ENCODE peak calls at places on chromosomes 3 and 15, in eight cellular contexts. One of them, this sample, is unnamed.

GRCh38 chr15:51533672-51534398 is 88.7 kb downstream of the DMXL2 start:
- DNase-seq in cardiac muscle cell: no peak
- DNase-seq in WERI-Rb-1: no peak
- DNase-seq in aorta: no peak
- DNase-seq in HL-60: no peak
- DNase-seq in PC-3: peak; percentile 32
- DNase-seq in fibroblast of lung: no peak
- DNase-seq in Karpas-422: no peak
- DNase-seq in this sample: no peak

GRCh38 chr3:155026999-155027591 is 53.0 kb upstream of the MME start:
- DNase-seq in cardiac muscle cell: no peak
- DNase-seq in WERI-Rb-1: peak; percentile 68
- DNase-seq in aorta: no peak
- DNase-seq in HL-60: peak; percentile 57
- DNase-seq in PC-3: no peak
- DNase-seq in fibroblast of lung: peak; percentile 63
- DNase-seq in Karpas-422: no peak
- DNase-seq in this sample: no peak

GRCh38 chr3:185393055-185393454 is 30.1 kb downstream of the MAP3K13 start:
- DNase-seq in cardiac muscle cell: no peak
- DNase-seq in WERI-Rb-1: no peak
- DNase-seq in aorta: no peak
- DNase-seq in HL-60: no peak
- DNase-seq in PC-3: no peak
- DNase-seq in fibroblast of lung: no peak
- DNase-seq in Karpas-422: no peak
- DNase-seq in this sample: no peak

GRCh38 chr15:68494573-68495105 is 62.7 kb upstream of the ITGA11 start:
- DNase-seq in cardiac muscle cell: no peak
- DNase-seq in WERI-Rb-1: no peak
- DNase-seq in aorta: no peak
- DNase-seq in HL-60: no peak
- DNase-seq in PC-3: no peak
- DNase-seq in fibroblast of lung: no peak
- DNase-seq in Karpas-422: no peak
- DNase-seq in this sample: no peak

GRCh38 chr3:186825294-186825821 is 17.2 kb upstream of the ADIPOQ start:
- DNase-seq in cardiac muscle cell: peak; percentile 56
- DNase-seq in WERI-Rb-1: peak; percentile 38
- DNase-seq in aorta: peak; percentile 74
- DNase-seq in HL-60: no peak
- DNase-seq in PC-3: no peak
- DNase-seq in fibroblast of lung: peak; percentile 58
- DNase-seq in Karpas-422: peak; percentile 53
- DNase-seq in this sample: peak; percentile 61

GRCh38 chr3:23202203-23202920 is 765 bp upstream of the UBE2E2 start:
- DNase-seq in cardiac muscle cell: no peak
- DNase-seq in WERI-Rb-1: no peak
- DNase-seq in aorta: no peak
- DNase-seq in HL-60: no peak
- DNase-seq in PC-3: peak; percentile 11
- DNase-seq in fibroblast of lung: peak; percentile 19
- DNase-seq in Karpas-422: peak; percentile 39
- DNase-seq in this sample: no peak

GRCh38 chr3:152272771-152273242 is 4.1 kb downstream of the MBNL1 start:
- DNase-seq in cardiac muscle cell: no peak
- DNase-seq in WERI-Rb-1: no peak
- DNase-seq in aorta: no peak
- DNase-seq in HL-60: no peak
- DNase-seq in PC-3: peak; percentile 56
- DNase-seq in fibroblast of lung: peak; percentile 84
- DNase-seq in Karpas-422: no peak
- DNase-seq in this sample: no peak

GRCh38 chr3:73513260-73513659 is 111.5 kb downstream of the PDZRN3 start:
- DNase-seq in cardiac muscle cell: no peak
- DNase-seq in WERI-Rb-1: no peak
- DNase-seq in aorta: no peak
- DNase-seq in HL-60: no peak
- DNase-seq in PC-3: no peak
- DNase-seq in fibroblast of lung: no peak
- DNase-seq in Karpas-422: no peak
- DNase-seq in this sample: no peak

GRCh38 chr15:50058231-50058630 is 60.8 kb downstream of the ATP8B4 start:
- DNase-seq in cardiac muscle cell: no peak
- DNase-seq in WERI-Rb-1: no peak
- DNase-seq in aorta: no peak
- DNase-seq in HL-60: no peak
- DNase-seq in PC-3: no peak
- DNase-seq in fibroblast of lung: peak; percentile 79
- DNase-seq in Karpas-422: no peak
- DNase-seq in this sample: no peak

GRCh38 chr3:16937421-16937820 is 52.7 kb downstream of the PLCL2 start:
- DNase-seq in cardiac muscle cell: no peak
- DNase-seq in WERI-Rb-1: no peak
- DNase-seq in aorta: no peak
- DNase-seq in HL-60: no peak
- DNase-seq in PC-3: no peak
- DNase-seq in fibroblast of lung: no peak
- DNase-seq in Karpas-422: no peak
- DNase-seq in this sample: no peak

GRCh38 chr3:193593666-193594025 is 638 bp downstream of the OPA1 start:
- DNase-seq in cardiac muscle cell: peak; percentile 13
- DNase-seq in WERI-Rb-1: no peak
- DNase-seq in aorta: no peak
- DNase-seq in HL-60: no peak
- DNase-seq in PC-3: peak; percentile 39
- DNase-seq in fibroblast of lung: peak; percentile 30
- DNase-seq in Karpas-422: peak; percentile 80
- DNase-seq in this sample: no peak

GRCh38 chr3:123088360-123088759 is 21.5 kb downstream of the PDIA5 start:
- DNase-seq in cardiac muscle cell: no peak
- DNase-seq in WERI-Rb-1: no peak
- DNase-seq in aorta: no peak
- DNase-seq in HL-60: no peak
- DNase-seq in PC-3: no peak
- DNase-seq in fibroblast of lung: no peak
- DNase-seq in Karpas-422: no peak
- DNase-seq in this sample: peak; percentile 3

GRCh38 chr3:119580148-119580760 is 962 bp downstream of the ADPRH start:
- DNase-seq in cardiac muscle cell: peak; percentile 23
- DNase-seq in WERI-Rb-1: no peak
- DNase-seq in aorta: peak; percentile 72
- DNase-seq in HL-60: no peak
- DNase-seq in PC-3: no peak
- DNase-seq in fibroblast of lung: no peak
- DNase-seq in Karpas-422: peak; percentile 77
- DNase-seq in this sample: peak; percentile 34

GRCh38 chr3:64187065-64187959 is 38.0 kb downstream of the PRICKLE2 start:
- DNase-seq in cardiac muscle cell: peak; percentile 14
- DNase-seq in WERI-Rb-1: peak; percentile 37
- DNase-seq in aorta: peak; percentile 84
- DNase-seq in HL-60: no peak
- DNase-seq in PC-3: peak; percentile 74
- DNase-seq in fibroblast of lung: peak; percentile 97
- DNase-seq in Karpas-422: no peak
- DNase-seq in this sample: peak; percentile 92

GRCh38 chr15:51658664-51659063 is 22.6 kb upstream of the SCG3 start:
- DNase-seq in cardiac muscle cell: no peak
- DNase-seq in WERI-Rb-1: no peak
- DNase-seq in aorta: no peak
- DNase-seq in HL-60: no peak
- DNase-seq in PC-3: no peak
- DNase-seq in fibroblast of lung: no peak
- DNase-seq in Karpas-422: peak; percentile 42
- DNase-seq in this sample: no peak

GRCh38 chr3:129162729-129163579 is 2.1 kb upstream of the ISY1 start:
- DNase-seq in cardiac muscle cell: no peak
- DNase-seq in WERI-Rb-1: peak; percentile 82
- DNase-seq in aorta: no peak
- DNase-seq in HL-60: no peak
- DNase-seq in PC-3: no peak
- DNase-seq in fibroblast of lung: peak; percentile 16
- DNase-seq in Karpas-422: peak; percentile 66
- DNase-seq in this sample: no peak

GRCh38 chr15:65189102-65189740 is 4.1 kb upstream of the CLPX start:
- DNase-seq in cardiac muscle cell: peak; percentile 65
- DNase-seq in WERI-Rb-1: peak; percentile 42
- DNase-seq in aorta: no peak
- DNase-seq in HL-60: no peak
- DNase-seq in PC-3: peak; percentile 54
- DNase-seq in fibroblast of lung: peak; percentile 78
- DNase-seq in Karpas-422: peak; percentile 80
- DNase-seq in this sample: no peak

GRCh38 chr3:126679318-126679751 is 24.4 kb upstream of the TXNRD3 start:
- DNase-seq in cardiac muscle cell: peak; percentile 88
- DNase-seq in WERI-Rb-1: peak; percentile 92
- DNase-seq in aorta: peak; percentile 95
- DNase-seq in HL-60: no peak
- DNase-seq in PC-3: peak; percentile 84
- DNase-seq in fibroblast of lung: peak; percentile 70
- DNase-seq in Karpas-422: peak; percentile 89
- DNase-seq in this sample: peak; percentile 93

DNA sequence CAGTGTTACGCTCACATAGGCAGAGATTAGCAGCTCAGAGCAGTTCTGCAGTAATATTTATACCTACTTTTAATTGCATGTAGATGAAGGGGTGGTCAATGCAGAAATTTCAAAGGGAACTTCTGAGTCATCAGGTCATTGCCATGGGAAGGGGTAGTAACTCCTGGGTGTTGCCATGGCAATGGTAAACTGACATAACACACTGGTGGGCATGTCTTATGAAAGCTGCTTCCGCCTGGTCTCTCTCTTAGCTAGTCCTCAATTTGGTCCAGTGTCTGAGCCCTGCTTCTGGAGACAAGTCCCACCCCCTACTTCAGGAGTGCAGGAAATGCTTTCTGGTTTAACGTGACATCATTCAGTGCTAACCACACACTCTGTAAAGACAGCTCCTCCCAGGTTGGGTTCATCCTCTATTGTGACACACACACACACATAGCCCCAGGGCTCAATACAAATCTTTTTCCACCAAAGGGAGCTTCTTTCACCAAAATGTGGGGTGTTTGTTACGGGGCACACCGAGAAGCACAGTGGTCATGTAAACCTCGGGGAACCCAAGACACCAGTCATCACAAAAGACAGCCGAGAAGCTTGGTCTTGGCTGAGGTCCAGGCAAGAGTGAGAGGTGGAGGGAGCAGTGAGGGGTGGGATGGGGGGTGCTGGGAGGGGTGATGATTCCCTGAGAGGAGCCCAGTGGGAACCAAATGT is 74.5 kb downstream of the TLE3 start:
- DNase-seq in cardiac muscle cell: no peak
- DNase-seq in WERI-Rb-1: no peak
- DNase-seq in aorta: no peak
- DNase-seq in HL-60: peak; percentile 72
- DNase-seq in PC-3: peak; percentile 75
- DNase-seq in fibroblast of lung: peak; percentile 54
- DNase-seq in Karpas-422: peak; percentile 73
- DNase-seq in this sample: no peak
- H3K4me3 ChIP-seq in cardiac muscle cell: no peak overlapping the region
- H3K4me3 ChIP-seq in WERI-Rb-1: no peak overlapping the region
- H3K4me3 ChIP-seq in aorta: no peak overlapping the region
- H3K4me3 ChIP-seq in HL-60: no peak overlapping the region
- H3K4me3 ChIP-seq in PC-3: peak overlapping the region; percentile 32
- H3K4me3 ChIP-seq in fibroblast of lung: no peak overlapping the region
- H3K4me3 ChIP-seq in Karpas-422: no peak overlapping the region
- H3K4me3 ChIP-seq in this sample: no peak overlapping the region

GRCh38 chr15:77058468-77058867 is 12.4 kb downstream of the TSPAN3 start:
- DNase-seq in cardiac muscle cell: no peak
- DNase-seq in WERI-Rb-1: no peak
- DNase-seq in aorta: no peak
- DNase-seq in HL-60: no peak
- DNase-seq in PC-3: no peak
- DNase-seq in fibroblast of lung: no peak
- DNase-seq in Karpas-422: no peak
- DNase-seq in this sample: no peak
- H3K27ac ChIP-seq in cardiac muscle cell: no peak overlapping the region
- H3K27ac ChIP-seq in WERI-Rb-1: no peak overlapping the region
- H3K27ac ChIP-seq in aorta: no peak overlapping the region
- H3K27ac ChIP-seq in HL-60: no peak overlapping the region
- H3K27ac ChIP-seq in PC-3: no peak overlapping the region
- H3K27ac ChIP-seq in fibroblast of lung: no peak overlapping the region
- H3K27ac ChIP-seq in Karpas-422: no peak overlapping the region
- H3K27ac ChIP-seq in this sample: no peak overlapping the region

GRCh38 chr15:73994419-73994883 is at the start of gene PML:
- DNase-seq in cardiac muscle cell: peak; percentile 96
- DNase-seq in WERI-Rb-1: peak; percentile 98
- DNase-seq in aorta: peak; percentile 98
- DNase-seq in HL-60: peak; percentile 88
- DNase-seq in PC-3: peak; percentile 92
- DNase-seq in fibroblast of lung: peak; percentile 93
- DNase-seq in Karpas-422: peak; percentile 98
- DNase-seq in this sample: peak; percentile 98

GRCh38 chr15:73991726-73992593 is at the start of gene STOML1:
- DNase-seq in cardiac muscle cell: peak; percentile 97
- DNase-seq in WERI-Rb-1: peak; percentile 95
- DNase-seq in aorta: peak; percentile 99
- DNase-seq in HL-60: peak; percentile 92
- DNase-seq in PC-3: peak; percentile 95
- DNase-seq in fibroblast of lung: peak; percentile 93
- DNase-seq in Karpas-422: peak; percentile 97
- DNase-seq in this sample: peak; percentile 96

GRCh38 chr15:73994912-73995622 is 551 bp downstream of the PML start:
- DNase-seq in cardiac muscle cell: no peak
- DNase-seq in WERI-Rb-1: no peak
- DNase-seq in aorta: peak; percentile 79
- DNase-seq in HL-60: peak; percentile 41
- DNase-seq in PC-3: no peak
- DNase-seq in fibroblast of lung: no peak
- DNase-seq in Karpas-422: peak; percentile 57
- DNase-seq in this sample: peak; percentile 77

GRCh38 chr15:73992594-73992898 is 451 bp upstream of the STOML1 start:
- DNase-seq in cardiac muscle cell: no peak
- DNase-seq in WERI-Rb-1: no peak
- DNase-seq in aorta: no peak
- DNase-seq in HL-60: no peak
- DNase-seq in PC-3: no peak
- DNase-seq in fibroblast of lung: no peak
- DNase-seq in Karpas-422: no peak
- DNase-seq in this sample: no peak

GRCh38 chr15:73993211-73993994 is 1.1 kb upstream of the PML start:
- DNase-seq in cardiac muscle cell: no peak
- DNase-seq in WERI-Rb-1: no peak
- DNase-seq in aorta: peak; percentile 56
- DNase-seq in HL-60: no peak
- DNase-seq in PC-3: no peak
- DNase-seq in fibroblast of lung: no peak
- DNase-seq in Karpas-422: no peak
- DNase-seq in this sample: no peak
- H3K4me3 ChIP-seq in cardiac muscle cell: no peak overlapping the region
- H3K4me3 ChIP-seq in WERI-Rb-1: no peak overlapping the region
- H3K4me3 ChIP-seq in aorta: no peak overlapping the region
- H3K4me3 ChIP-seq in HL-60: no peak overlapping the region
- H3K4me3 ChIP-seq in PC-3: peak overlapping the region; percentile 84
- H3K4me3 ChIP-seq in fibroblast of lung: peak overlapping the region; percentile 97
- H3K4me3 ChIP-seq in Karpas-422: peak overlapping the region; percentile 83
- H3K4me3 ChIP-seq in this sample: no peak overlapping the region

GRCh38 chr3:99551520-99551919 is 86.9 kb upstream of the COL8A1 start:
- DNase-seq in cardiac muscle cell: no peak
- DNase-seq in WERI-Rb-1: no peak
- DNase-seq in aorta: no peak
- DNase-seq in HL-60: no peak
- DNase-seq in PC-3: no peak
- DNase-seq in fibroblast of lung: no peak
- DNase-seq in Karpas-422: no peak
- DNase-seq in this sample: no peak
- H3K27ac ChIP-seq in cardiac muscle cell: no peak overlapping the region
- H3K27ac ChIP-seq in WERI-Rb-1: no peak overlapping the region
- H3K27ac ChIP-seq in aorta: no peak overlapping the region
- H3K27ac ChIP-seq in HL-60: no peak overlapping the region
- H3K27ac ChIP-seq in PC-3: no peak overlapping the region
- H3K27ac ChIP-seq in fibroblast of lung: no peak overlapping the region
- H3K27ac ChIP-seq in Karpas-422: no peak overlapping the region
- H3K27ac ChIP-seq in this sample: no peak overlapping the region

This sample was measured in right cardiac atrium.